ENCODE peak calls at places on chromosomes 3 and 15, in nine cellular contexts. One of them, this sample, is unnamed.

GRCh38 chr3:45322616-45323015 is 65.8 kb upstream of the LARS2 start:
- DNase-seq in NCI-H524: no peak
- DNase-seq in A172: no peak
- DNase-seq in activated T-helper 1 cell treated with Interleukin-2 at 50 U/mL for 16 hours: no peak
- DNase-seq in fibroblast of villous mesenchyme: no peak
- DNase-seq in mesendoderm: no peak
- DNase-seq in trophoblast cell: no peak
- DNase-seq in A549: no peak
- DNase-seq in H1: no peak
- DNase-seq in this sample: no peak

GRCh38 chr3:126716057-126716456 is 12.0 kb downstream of the CHCHD6 start:
- DNase-seq in NCI-H524: no peak
- DNase-seq in A172: no peak
- DNase-seq in activated T-helper 1 cell treated with Interleukin-2 at 50 U/mL for 16 hours: no peak
- DNase-seq in fibroblast of villous mesenchyme: no peak
- DNase-seq in mesendoderm: no peak
- DNase-seq in trophoblast cell: no peak
- DNase-seq in A549: no peak
- DNase-seq in H1: no peak
- DNase-seq in this sample: no peak

GRCh38 chr3:73768594-73769308 is 144.0 kb upstream of the PDZRN3 start:
- DNase-seq in NCI-H524: no peak
- DNase-seq in A172: no peak
- DNase-seq in activated T-helper 1 cell treated with Interleukin-2 at 50 U/mL for 16 hours: no peak
- DNase-seq in fibroblast of villous mesenchyme: no peak
- DNase-seq in mesendoderm: no peak
- DNase-seq in trophoblast cell: no peak
- DNase-seq in A549: no peak
- DNase-seq in H1: no peak
- DNase-seq in this sample: peak; percentile 32

GRCh38 chr3:156586905-156587766 is 32.2 kb upstream of the SSR3 start:
- DNase-seq in NCI-H524: no peak
- DNase-seq in A172: no peak
- DNase-seq in activated T-helper 1 cell treated with Interleukin-2 at 50 U/mL for 16 hours: no peak
- DNase-seq in fibroblast of villous mesenchyme: no peak
- DNase-seq in mesendoderm: no peak
- DNase-seq in trophoblast cell: peak; percentile 26
- DNase-seq in A549: no peak
- DNase-seq in H1: no peak
- DNase-seq in this sample: no peak

GRCh38 chr15:48389701-48390143 is 58.5 kb downstream of the DUT start:
- DNase-seq in NCI-H524: no peak
- DNase-seq in A172: no peak
- DNase-seq in activated T-helper 1 cell treated with Interleukin-2 at 50 U/mL for 16 hours: no peak
- DNase-seq in fibroblast of villous mesenchyme: no peak
- DNase-seq in mesendoderm: peak; percentile 19
- DNase-seq in trophoblast cell: no peak
- DNase-seq in A549: no peak
- DNase-seq in H1: no peak
- DNase-seq in this sample: no peak

GRCh38 chr3:184559336-184559735 is 2.2 kb upstream of the EPHB3 start:
- DNase-seq in NCI-H524: no peak
- DNase-seq in A172: no peak
- DNase-seq in activated T-helper 1 cell treated with Interleukin-2 at 50 U/mL for 16 hours: no peak
- DNase-seq in fibroblast of villous mesenchyme: no peak
- DNase-seq in mesendoderm: no peak
- DNase-seq in trophoblast cell: no peak
- DNase-seq in A549: peak; percentile 60
- DNase-seq in H1: no peak
- DNase-seq in this sample: no peak

GRCh38 chr15:58731756-58732535 is 17.6 kb downstream of the ADAM10 start:
- DNase-seq in NCI-H524: no peak
- DNase-seq in A172: peak; percentile 68
- DNase-seq in activated T-helper 1 cell treated with Interleukin-2 at 50 U/mL for 16 hours: no peak
- DNase-seq in fibroblast of villous mesenchyme: peak; percentile 80
- DNase-seq in mesendoderm: peak; percentile 38
- DNase-seq in trophoblast cell: peak; percentile 80
- DNase-seq in A549: peak; percentile 28
- DNase-seq in H1: no peak
- DNase-seq in this sample: peak; percentile 89

GRCh38 chr15:29094711-29095110 is 174.9 kb downstream of the NSMCE3 start:
- DNase-seq in NCI-H524: no peak
- DNase-seq in A172: no peak
- DNase-seq in activated T-helper 1 cell treated with Interleukin-2 at 50 U/mL for 16 hours: no peak
- DNase-seq in fibroblast of villous mesenchyme: no peak
- DNase-seq in mesendoderm: no peak
- DNase-seq in trophoblast cell: no peak
- DNase-seq in A549: no peak
- DNase-seq in H1: no peak
- DNase-seq in this sample: no peak

GRCh38 chr3:63532521-63532920 is 120.0 kb upstream of the SNTN start:
- DNase-seq in NCI-H524: no peak
- DNase-seq in A172: no peak
- DNase-seq in activated T-helper 1 cell treated with Interleukin-2 at 50 U/mL for 16 hours: no peak
- DNase-seq in fibroblast of villous mesenchyme: no peak
- DNase-seq in mesendoderm: no peak
- DNase-seq in trophoblast cell: no peak
- DNase-seq in A549: no peak
- DNase-seq in H1: no peak
- DNase-seq in this sample: no peak

GRCh38 chr3:185900228-185900627 is 37.6 kb downstream of the TRA2B start:
- DNase-seq in NCI-H524: no peak
- DNase-seq in A172: peak; percentile 99
- DNase-seq in activated T-helper 1 cell treated with Interleukin-2 at 50 U/mL for 16 hours: no peak
- DNase-seq in fibroblast of villous mesenchyme: peak; percentile 81
- DNase-seq in mesendoderm: peak; percentile 53
- DNase-seq in trophoblast cell: peak; percentile 97
- DNase-seq in A549: peak; percentile 68
- DNase-seq in H1: no peak
- DNase-seq in this sample: peak; percentile 93

GRCh38 chr3:141051641-141052569 is 758 bp downstream of the SPSB4 start:
- DNase-seq in NCI-H524: peak; percentile 65
- DNase-seq in A172: peak; percentile 13
- DNase-seq in activated T-helper 1 cell treated with Interleukin-2 at 50 U/mL for 16 hours: no peak
- DNase-seq in fibroblast of villous mesenchyme: peak; percentile 11
- DNase-seq in mesendoderm: peak; percentile 81
- DNase-seq in trophoblast cell: no peak
- DNase-seq in A549: peak; percentile 37
- DNase-seq in H1: no peak
- DNase-seq in this sample: no peak

GRCh38 chr3:172859035-172859434 is 108.5 kb downstream of the ECT2 start:
- DNase-seq in NCI-H524: no peak
- DNase-seq in A172: peak; percentile 38
- DNase-seq in activated T-helper 1 cell treated with Interleukin-2 at 50 U/mL for 16 hours: no peak
- DNase-seq in fibroblast of villous mesenchyme: no peak
- DNase-seq in mesendoderm: no peak
- DNase-seq in trophoblast cell: no peak
- DNase-seq in A549: no peak
- DNase-seq in H1: no peak
- DNase-seq in this sample: peak; percentile 34

GRCh38 chr3:182045721-182046120 is 334.0 kb downstream of the SOX2 start:
- DNase-seq in NCI-H524: no peak
- DNase-seq in A172: no peak
- DNase-seq in activated T-helper 1 cell treated with Interleukin-2 at 50 U/mL for 16 hours: no peak
- DNase-seq in fibroblast of villous mesenchyme: no peak
- DNase-seq in mesendoderm: no peak
- DNase-seq in trophoblast cell: no peak
- DNase-seq in A549: no peak
- DNase-seq in H1: no peak
- DNase-seq in this sample: no peak

GRCh38 chr3:63519426-63519825 is 133.0 kb upstream of the SNTN start:
- DNase-seq in NCI-H524: no peak
- DNase-seq in A172: no peak
- DNase-seq in activated T-helper 1 cell treated with Interleukin-2 at 50 U/mL for 16 hours: no peak
- DNase-seq in fibroblast of villous mesenchyme: no peak
- DNase-seq in mesendoderm: no peak
- DNase-seq in trophoblast cell: no peak
- DNase-seq in A549: no peak
- DNase-seq in H1: no peak
- DNase-seq in this sample: peak; percentile 35

GRCh38 chr3:48738926-48739616 is 22.1 kb upstream of the IP6K2 start:
- DNase-seq in NCI-H524: no peak
- DNase-seq in A172: no peak
- DNase-seq in activated T-helper 1 cell treated with Interleukin-2 at 50 U/mL for 16 hours: no peak
- DNase-seq in fibroblast of villous mesenchyme: no peak
- DNase-seq in mesendoderm: no peak
- DNase-seq in trophoblast cell: no peak
- DNase-seq in A549: no peak
- DNase-seq in H1: no peak
- DNase-seq in this sample: no peak

GRCh38 chr3:64345351-64345750 is 120.1 kb upstream of the PRICKLE2 start:
- DNase-seq in NCI-H524: no peak
- DNase-seq in A172: no peak
- DNase-seq in activated T-helper 1 cell treated with Interleukin-2 at 50 U/mL for 16 hours: no peak
- DNase-seq in fibroblast of villous mesenchyme: peak; percentile 94
- DNase-seq in mesendoderm: no peak
- DNase-seq in trophoblast cell: no peak
- DNase-seq in A549: peak; percentile 13
- DNase-seq in H1: no peak
- DNase-seq in this sample: peak; percentile 95

GRCh38 chr15:59327942-59328341 is 44.7 kb downstream of the MYO1E start:
- DNase-seq in NCI-H524: no peak
- DNase-seq in A172: no peak
- DNase-seq in activated T-helper 1 cell treated with Interleukin-2 at 50 U/mL for 16 hours: no peak
- DNase-seq in fibroblast of villous mesenchyme: no peak
- DNase-seq in mesendoderm: no peak
- DNase-seq in trophoblast cell: no peak
- DNase-seq in A549: no peak
- DNase-seq in H1: no peak
- DNase-seq in this sample: no peak

GRCh38 chr3:54954019-54954418 is 26.2 kb upstream of the LRTM1 start:
- DNase-seq in NCI-H524: no peak
- DNase-seq in A172: peak; percentile 93
- DNase-seq in activated T-helper 1 cell treated with Interleukin-2 at 50 U/mL for 16 hours: no peak
- DNase-seq in fibroblast of villous mesenchyme: peak; percentile 88
- DNase-seq in mesendoderm: peak; percentile 97
- DNase-seq in trophoblast cell: peak; percentile 92
- DNase-seq in A549: no peak
- DNase-seq in H1: peak; percentile 19
- DNase-seq in this sample: peak; percentile 43

GRCh38 chr3:138213373-138214085 is 26.4 kb downstream of the ARMC8 start:
- DNase-seq in NCI-H524: no peak
- DNase-seq in A172: no peak
- DNase-seq in activated T-helper 1 cell treated with Interleukin-2 at 50 U/mL for 16 hours: no peak
- DNase-seq in fibroblast of villous mesenchyme: no peak
- DNase-seq in mesendoderm: no peak
- DNase-seq in trophoblast cell: no peak
- DNase-seq in A549: no peak
- DNase-seq in H1: no peak
- DNase-seq in this sample: peak; percentile 31

GRCh38 chr15:60835974-60836373 is 357.0 kb upstream of the ICE2 start:
- DNase-seq in NCI-H524: no peak
- DNase-seq in A172: no peak
- DNase-seq in activated T-helper 1 cell treated with Interleukin-2 at 50 U/mL for 16 hours: no peak
- DNase-seq in fibroblast of villous mesenchyme: peak; percentile 27
- DNase-seq in mesendoderm: no peak
- DNase-seq in trophoblast cell: no peak
- DNase-seq in A549: no peak
- DNase-seq in H1: no peak
- DNase-seq in this sample: peak; percentile 50

GRCh38 chr3:156160653-156161052 is 40.3 kb downstream of the KCNAB1 start:
- DNase-seq in NCI-H524: no peak
- DNase-seq in A172: no peak
- DNase-seq in activated T-helper 1 cell treated with Interleukin-2 at 50 U/mL for 16 hours: no peak
- DNase-seq in fibroblast of villous mesenchyme: no peak
- DNase-seq in mesendoderm: no peak
- DNase-seq in trophoblast cell: no peak
- DNase-seq in A549: no peak
- DNase-seq in H1: no peak
- DNase-seq in this sample: no peak

GRCh38 chr3:178245385-178245778 is 290.9 kb upstream of the KCNMB2 start:
- DNase-seq in NCI-H524: no peak
- DNase-seq in A172: no peak
- DNase-seq in activated T-helper 1 cell treated with Interleukin-2 at 50 U/mL for 16 hours: no peak
- DNase-seq in fibroblast of villous mesenchyme: peak; percentile 82
- DNase-seq in mesendoderm: no peak
- DNase-seq in trophoblast cell: no peak
- DNase-seq in A549: no peak
- DNase-seq in H1: no peak
- DNase-seq in this sample: peak; percentile 30

GRCh38 chr3:9951598-9951961 is 628 bp downstream of the PRRT3 start:
- DNase-seq in NCI-H524: no peak
- DNase-seq in A172: no peak
- DNase-seq in activated T-helper 1 cell treated with Interleukin-2 at 50 U/mL for 16 hours: no peak
- DNase-seq in fibroblast of villous mesenchyme: no peak
- DNase-seq in mesendoderm: no peak
- DNase-seq in trophoblast cell: no peak
- DNase-seq in A549: no peak
- DNase-seq in H1: no peak
- DNase-seq in this sample: peak; percentile 29

GRCh38 chr3:8328971-8329370 is 172.7 kb upstream of the LMCD1 start:
- DNase-seq in NCI-H524: no peak
- DNase-seq in A172: no peak
- DNase-seq in activated T-helper 1 cell treated with Interleukin-2 at 50 U/mL for 16 hours: no peak
- DNase-seq in fibroblast of villous mesenchyme: no peak
- DNase-seq in mesendoderm: peak; percentile 73
- DNase-seq in trophoblast cell: no peak
- DNase-seq in A549: no peak
- DNase-seq in H1: no peak
- DNase-seq in this sample: peak; percentile 3

GRCh38 chr3:101509276-101509675 is 3.7 kb downstream of the SENP7 start:
- DNase-seq in NCI-H524: no peak
- DNase-seq in A172: no peak
- DNase-seq in activated T-helper 1 cell treated with Interleukin-2 at 50 U/mL for 16 hours: no peak
- DNase-seq in fibroblast of villous mesenchyme: no peak
- DNase-seq in mesendoderm: no peak
- DNase-seq in trophoblast cell: peak; percentile 81
- DNase-seq in A549: no peak
- DNase-seq in H1: no peak
- DNase-seq in this sample: peak; percentile 42

GRCh38 chr15:95511680-95512079 is 818.8 kb upstream of the NR2F2 start:
- DNase-seq in NCI-H524: no peak
- DNase-seq in A172: peak; percentile 44
- DNase-seq in activated T-helper 1 cell treated with Interleukin-2 at 50 U/mL for 16 hours: no peak
- DNase-seq in fibroblast of villous mesenchyme: peak; percentile 19
- DNase-seq in mesendoderm: no peak
- DNase-seq in trophoblast cell: no peak
- DNase-seq in A549: no peak
- DNase-seq in H1: no peak
- DNase-seq in this sample: peak; percentile 11

GRCh38 chr15:49467782-49468181 is 44.7 kb downstream of the FGF7 start:
- DNase-seq in NCI-H524: no peak
- DNase-seq in A172: no peak
- DNase-seq in activated T-helper 1 cell treated with Interleukin-2 at 50 U/mL for 16 hours: no peak
- DNase-seq in fibroblast of villous mesenchyme: peak; percentile 46
- DNase-seq in mesendoderm: no peak
- DNase-seq in trophoblast cell: peak; percentile 72
- DNase-seq in A549: no peak
- DNase-seq in H1: no peak
- DNase-seq in this sample: peak; percentile 64

GRCh38 chr3:57068437-57069089 is 8.1 kb downstream of the SPATA12 start:
- DNase-seq in NCI-H524: no peak
- DNase-seq in A172: peak; percentile 87
- DNase-seq in activated T-helper 1 cell treated with Interleukin-2 at 50 U/mL for 16 hours: no peak
- DNase-seq in fibroblast of villous mesenchyme: peak; percentile 78
- DNase-seq in mesendoderm: no peak
- DNase-seq in trophoblast cell: peak; percentile 45
- DNase-seq in A549: peak; percentile 68
- DNase-seq in H1: no peak
- DNase-seq in this sample: peak; percentile 89

GRCh38 chr15:68885070-68885469 is 45.3 kb upstream of the SPESP1 start:
- DNase-seq in NCI-H524: no peak
- DNase-seq in A172: peak; percentile 11
- DNase-seq in activated T-helper 1 cell treated with Interleukin-2 at 50 U/mL for 16 hours: no peak
- DNase-seq in fibroblast of villous mesenchyme: peak; percentile 7
- DNase-seq in mesendoderm: peak; percentile 80
- DNase-seq in trophoblast cell: peak; percentile 56
- DNase-seq in A549: no peak
- DNase-seq in H1: no peak
- DNase-seq in this sample: peak; percentile 43

GRCh38 chr15:65476942-65477341 is 40.5 kb downstream of the DPP8 start:
- DNase-seq in NCI-H524: no peak
- DNase-seq in A172: no peak
- DNase-seq in activated T-helper 1 cell treated with Interleukin-2 at 50 U/mL for 16 hours: no peak
- DNase-seq in fibroblast of villous mesenchyme: peak; percentile 86
- DNase-seq in mesendoderm: no peak
- DNase-seq in trophoblast cell: peak; percentile 56
- DNase-seq in A549: no peak
- DNase-seq in H1: no peak
- DNase-seq in this sample: peak; percentile 76

GRCh38 chr3:124336067-124336656 is 344.2 kb upstream of the ROPN1 start:
- DNase-seq in NCI-H524: peak; percentile 92
- DNase-seq in A172: no peak
- DNase-seq in activated T-helper 1 cell treated with Interleukin-2 at 50 U/mL for 16 hours: no peak
- DNase-seq in fibroblast of villous mesenchyme: no peak
- DNase-seq in mesendoderm: no peak
- DNase-seq in trophoblast cell: no peak
- DNase-seq in A549: no peak
- DNase-seq in H1: no peak
- DNase-seq in this sample: no peak